ENCODE peak calls at places on chromosome 4, in five cellular contexts. H is IMR-90, A is heart right ventricle, Y is left ventricle myocardium inferior, C is nephron progenitor cell. P is an unnamed sample.
A peak's percentile ranks its signal among the peaks of the same experiment; 100 is the strongest.

GRCh38 chr4:151169223-151169622 is 69.8 kb downstream of the RPS3A start:
- DNase-seq in H (peak; percentile 99), A (peak; percentile 77), Y (peak; percentile 75), C (no peak), P (no peak)

GRCh38 chr4:137307806-137308205 is 224.5 kb downstream of the PCDH18 start:
- DNase-seq in H (peak; percentile 82), A (peak; percentile 8), Y (no peak), C (no peak), P (peak; percentile 1)

GRCh38 chr4:34649716-34650115 is 1594.6 kb downstream of the ARAP2 start:
- DNase-seq in H (no peak), A (no peak), Y (no peak), C (no peak), P (no peak)

GRCh38 chr4:113179996-113180395 is 130.5 kb downstream of the ANK2 start:
- DNase-seq in H (peak; percentile 4), A (no peak), Y (no peak), C (no peak), P (peak; percentile 9)

GRCh38 chr4:183729430-183730328 is 70.6 kb downstream of the TRAPPC11 start:
- DNase-seq in H (peak; percentile 70), A (no peak), Y (no peak), C (no peak), P (peak; percentile 96)

GRCh38 chr4:79294064-79294463 is 31.8 kb downstream of the NAA11 start:
- DNase-seq in H (no peak), A (no peak), Y (no peak), C (no peak), P (peak; percentile 35)

GRCh38 chr4:112145820-112146813 is 863 bp downstream of the FAM241A start:
- DNase-seq in H (peak; percentile 24), A (peak; percentile 41), Y (peak; percentile 45), C (peak; percentile 73), P (peak; percentile 63)

GRCh38 chr4:180913750-180914149 is 1329.5 kb upstream of the TENM3 start:
- DNase-seq in H (peak; percentile 72), A (no peak), Y (no peak), C (no peak), P (peak; percentile 77)

GRCh38 chr4:145177906-145178538 is 2.4 kb downstream of the OTUD4 start:
- DNase-seq in H (peak; percentile 45), A (peak; percentile 20), Y (no peak), C (no peak), P (peak; percentile 50)

GRCh38 chr4:153346563-153346962 is 2.1 kb downstream of the MND1 start:
- DNase-seq in H (peak; percentile 10), A (no peak), Y (no peak), C (no peak), P (no peak)

GRCh38 chr4:151921811-151922210 is 161.0 kb upstream of the GATB start:
- DNase-seq in H (peak; percentile 46), A (no peak), Y (no peak), C (no peak), P (peak; percentile 41)

GRCh38 chr4:3300198-3300671 is 7.4 kb downstream of the RGS12 start:
- DNase-seq in H (no peak), A (no peak), Y (no peak), C (no peak), P (no peak)

GRCh38 chr4:1462009-1462767 is 55.9 kb upstream of the NKX1-1 start:
- DNase-seq in H (no peak), A (no peak), Y (no peak), C (no peak), P (no peak)

GRCh38 chr4:143367863-143368262 is 31.2 kb downstream of the GAB1 start:
- DNase-seq in H (no peak), A (no peak), Y (no peak), C (no peak), P (no peak)

GRCh38 chr4:149605601-149606378 is 209.9 kb downstream of the IQCM start:
- DNase-seq in H (peak; percentile 58), A (no peak), Y (no peak), C (no peak), P (peak; percentile 76)

GRCh38 chr4:28151314-28151713 is 1290.7 kb downstream of the STIM2 start:
- DNase-seq in H (no peak), A (no peak), Y (no peak), C (no peak), P (no peak)

GRCh38 chr4:184544711-184545409 is 70.5 kb upstream of the IRF2 start:
- DNase-seq in H (no peak), A (no peak), Y (no peak), C (no peak), P (no peak)

GRCh38 chr4:26023191-26023972 is 109.4 kb downstream of the SMIM20 start:
- DNase-seq in H (no peak), A (no peak), Y (no peak), C (no peak), P (no peak)

GRCh38 chr4:144701683-144702233 is 55.8 kb downstream of the HHIP start:
- DNase-seq in H (no peak), A (no peak), Y (no peak), C (no peak), P (no peak)

GRCh38 chr4:129929984-129930383 is 834.0 kb downstream of the C4orf33 start:
- DNase-seq in H (no peak), A (no peak), Y (no peak), C (no peak), P (no peak)

GRCh38 chr4:129926936-129927335 is 831.0 kb downstream of the C4orf33 start:
- DNase-seq in H (no peak), A (no peak), Y (no peak), C (no peak), P (peak; percentile 10)

GRCh38 chr4:129929052-129929451 is 833.1 kb downstream of the C4orf33 start:
- DNase-seq in H (no peak), A (no peak), Y (no peak), C (no peak), P (peak; percentile 1)
- TF ChIP-seq CTCF in H (no peak), A (no peak), Y (no peak), C (peak; percentile 41), P (no peak)

DNA sequence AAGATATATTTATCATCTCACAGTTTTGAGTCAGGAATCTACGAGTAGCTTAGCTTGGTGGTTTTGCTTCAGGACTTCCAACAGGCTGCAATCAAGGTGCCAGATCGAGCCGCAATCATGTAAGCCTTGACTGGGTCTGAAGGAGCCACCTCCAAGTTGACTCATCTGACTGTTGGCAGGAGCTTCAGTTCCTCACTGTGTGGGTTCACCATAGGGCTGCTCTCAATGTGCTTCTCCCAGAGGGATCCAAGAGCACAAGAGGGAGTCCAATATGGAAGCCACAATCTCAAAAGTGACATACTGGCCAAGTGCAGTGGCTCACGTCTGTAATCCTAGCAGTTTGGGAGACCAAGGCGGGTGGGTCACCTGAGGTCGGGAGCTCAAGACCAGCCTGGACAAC is 26.5 kb downstream of the DCHS2 start:
- DNase-seq in H (no peak), A (no peak), Y (no peak), C (no peak), P (peak; percentile 50)
- TF ChIP-seq CTCF in H (no peak), A (no peak), Y (no peak), C (no peak), P (no peak)

GRCh38 chr4:6405417-6405747 is 67.0 kb downstream of the PPP2R2C start:
- DNase-seq in H (no peak), A (no peak), Y (no peak), C (no peak), P (no peak)
- TF ChIP-seq CTCF in H (no peak), A (no peak), Y (no peak), C (no peak), P (no peak)

DNA sequence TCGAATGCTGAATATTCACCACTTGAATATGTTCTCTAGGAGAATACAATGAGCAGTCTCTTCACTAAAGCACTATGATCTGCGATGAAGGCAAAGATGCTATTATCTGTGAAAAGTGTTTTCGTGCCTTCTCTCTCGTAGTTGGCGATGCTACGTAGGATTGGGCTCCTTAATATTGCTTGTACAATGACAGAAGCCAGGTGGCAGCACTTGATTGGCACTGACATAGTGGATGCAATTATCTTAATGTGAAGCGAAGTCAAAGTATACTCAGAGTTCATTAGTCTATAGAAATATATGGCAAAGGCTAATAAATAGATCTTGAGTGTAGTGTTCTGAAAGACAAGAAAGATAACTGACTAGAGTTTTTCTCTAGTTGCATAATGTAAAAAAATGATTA is 1135.7 kb upstream of the AGA start:
- DNase-seq in H (no peak), A (no peak), Y (no peak), C (no peak), P (peak; percentile 24)
- TF ChIP-seq CTCF in H (no peak), A (no peak), Y (no peak), C (peak; percentile 33), P (peak; percentile 33)

GRCh38 chr4:108775921-108776320 is 13.1 kb upstream of the ETNPPL start:
- DNase-seq in H (no peak), A (no peak), Y (no peak), C (no peak), P (no peak)
- TF ChIP-seq CTCF in H (no peak), A (no peak), Y (no peak), C (no peak), P (no peak)

DNA sequence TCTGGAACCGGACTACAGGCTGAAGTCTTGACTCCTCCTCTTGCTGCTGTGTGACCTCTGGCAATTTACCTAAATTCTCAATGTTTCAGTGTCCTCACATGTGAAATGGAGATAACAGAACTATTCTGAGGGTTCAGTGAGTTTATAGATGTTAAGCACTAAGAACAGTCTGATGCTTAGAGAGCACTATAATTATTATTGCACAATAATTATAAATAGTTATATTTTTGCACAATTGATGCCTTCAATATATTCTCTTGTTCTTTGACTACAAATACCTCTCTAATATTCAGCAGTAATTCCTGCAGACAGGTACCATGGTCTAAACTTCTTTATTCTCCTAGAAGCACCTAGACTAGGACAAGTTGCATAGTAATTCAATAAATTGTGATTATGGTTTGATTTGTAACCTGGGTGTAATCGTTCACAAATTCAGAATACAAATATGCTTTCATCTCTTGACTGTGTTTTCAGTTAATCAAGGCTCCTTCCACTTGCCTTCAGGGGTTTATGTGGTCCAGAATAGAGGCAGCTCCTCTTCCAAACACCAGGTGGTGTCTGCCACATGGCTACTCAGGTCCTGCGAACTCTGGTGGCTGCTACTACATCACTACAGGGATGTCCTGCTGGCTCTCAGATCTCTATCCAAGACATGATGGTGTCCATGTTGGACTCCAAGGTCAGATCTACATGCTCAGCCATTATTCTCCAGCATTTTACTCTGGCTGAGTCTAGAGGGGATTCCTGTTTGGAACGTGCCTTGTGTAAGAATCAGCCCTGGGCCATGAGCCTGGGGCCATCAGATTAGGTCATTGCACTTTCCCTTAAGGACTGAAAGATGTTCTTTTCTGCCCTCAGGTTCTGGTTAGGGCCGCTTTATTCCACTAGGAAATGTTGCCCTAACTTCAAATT is 103.4 kb downstream of the QRFPR start:
- DNase-seq in H (no peak), A (no peak), Y (no peak), C (peak; percentile 3), P (peak; percentile 45)
- TF ChIP-seq CTCF in H (no peak), A (no peak), Y (peak; percentile 40), C (peak; percentile 30), P (peak; percentile 48)

P was measured in epithelial cell of esophagus.